ENCODE peak calls at places on chromosomes 6 and 20, in four cellular contexts. O, N, W and G are unnamed samples.

GRCh38 chr6:144190593-144190992 is 40.3 kb downstream of the STX11 start:
- DNase-seq in O (no peak), N (no peak), W (no peak), G (no peak)

GRCh38 chr6:98212468-98212867 is 621.9 kb upstream of the POU3F2 start:
- DNase-seq in O (no peak), N (no peak), W (no peak), G (no peak)

GRCh38 chr6:157558049-157558448 is 177.1 kb downstream of the ZDHHC14 start:
- DNase-seq in O (no peak), N (no peak), W (no peak), G (no peak)

GRCh38 chr20:54744097-54744496 is 268.7 kb downstream of the DOK5 start:
- DNase-seq in O (no peak), N (no peak), W (no peak), G (no peak)

GRCh38 chr20:17895641-17896246 is 72.8 kb downstream of the SNX5 start:
- DNase-seq in O (peak; percentile 84), N (no peak), W (no peak), G (peak; percentile 84)

GRCh38 chr6:145247677-145248419 is 487.5 kb downstream of the EPM2A start:
- DNase-seq in O (no peak), N (peak; percentile 71), W (no peak), G (no peak)

GRCh38 chr20:40781979-40782378 is 92.9 kb upstream of the MAFB start:
- DNase-seq in O (no peak), N (no peak), W (no peak), G (no peak)

GRCh38 chr6:122214605-122215318 is 184.7 kb upstream of the HSF2 start:
- DNase-seq in O (no peak), N (no peak), W (no peak), G (no peak)

GRCh38 chr20:59891581-59891980 is 41.9 kb downstream of the SYCP2 start:
- DNase-seq in O (no peak), N (no peak), W (no peak), G (no peak)

GRCh38 chr6:6997282-6998193 is 110.2 kb upstream of the RREB1 start:
- DNase-seq in O (no peak), N (no peak), W (no peak), G (no peak)

GRCh38 chr6:162361168-162361567 is 366.4 kb downstream of the PRKN start:
- DNase-seq in O (no peak), N (no peak), W (no peak), G (no peak)

GRCh38 chr6:157822221-157823000 is 635 bp upstream of the SNX9 start:
- DNase-seq in O (no peak), N (peak; percentile 10), W (no peak), G (peak; percentile 68)

GRCh38 chr6:89034586-89035251 is 45.8 kb upstream of the PNRC1 start:
- DNase-seq in O (peak; percentile 79), N (peak; percentile 54), W (no peak), G (no peak)

GRCh38 chr6:140537211-140537610 is 1162.8 kb upstream of the CITED2 start:
- DNase-seq in O (no peak), N (peak; percentile 18), W (no peak), G (no peak)

GRCh38 chr20:35575958-35576357 is 34.1 kb downstream of the ERGIC3 start:
- DNase-seq in O (no peak), N (no peak), W (peak; percentile 85), G (no peak)

GRCh38 chr6:48213076-48213788 is 102.2 kb upstream of the PTCHD4 start:
- DNase-seq in O (no peak), N (no peak), W (no peak), G (no peak)

GRCh38 chr20:36399147-36399968 is 93.2 kb downstream of the DLGAP4 start:
- DNase-seq in O (no peak), N (peak; percentile 75), W (peak; percentile 33), G (no peak)

GRCh38 chr6:124008689-124009371 is 205.2 kb downstream of the NKAIN2 start:
- DNase-seq in O (no peak), N (no peak), W (no peak), G (no peak)

GRCh38 chr20:37539424-37539823 is 11.7 kb upstream of the BLCAP start:
- DNase-seq in O (no peak), N (no peak), W (no peak), G (no peak)

GRCh38 chr20:60242836-60243520 is 284.8 kb downstream of the CDH26 start:
- DNase-seq in O (peak; percentile 19), N (no peak), W (no peak), G (no peak)

GRCh38 chr6:15465212-15465611 is 197.6 kb downstream of the DTNBP1 start:
- DNase-seq in O (no peak), N (no peak), W (no peak), G (no peak)

GRCh38 chr6:119027465-119027864 is 51.0 kb downstream of the FAM184A start:
- DNase-seq in O (no peak), N (no peak), W (no peak), G (no peak)

GRCh38 chr6:150891886-150892485 is 26.5 kb downstream of the MTHFD1L start:
- DNase-seq in O (peak; percentile 82), N (peak; percentile 73), W (peak; percentile 71), G (peak; percentile 80)

GRCh38 chr6:70398783-70399730 is 14.3 kb upstream of the FAM135A start:
- DNase-seq in O (no peak), N (peak; percentile 92), W (peak; percentile 72), G (no peak)

GRCh38 chr6:167501831-167502385 is 177.0 kb downstream of the TTLL2 start:
- DNase-seq in O (no peak), N (peak; percentile 55), W (peak; percentile 70), G (no peak)

GRCh38 chr6:15770347-15771143 is 107.7 kb upstream of the DTNBP1 start:
- DNase-seq in O (no peak), N (no peak), W (no peak), G (no peak)

GRCh38 chr6:46963626-46964025 is 41.9 kb upstream of the ADGRF5 start:
- DNase-seq in O (no peak), N (no peak), W (no peak), G (no peak)

GRCh38 chr6:31888281-31889258 is 8.9 kb downstream of the EHMT2 start:
- DNase-seq in O (no peak), N (no peak), W (peak; percentile 51), G (no peak)

GRCh38 chr6:3757241-3757641 is 5.7 kb upstream of the PXDC1 start:
- DNase-seq in O (no peak), N (no peak), W (no peak), G (peak; percentile 59)

GRCh38 chr20:50110141-50111047 is 2.6 kb downstream of the UBE2V1 start:
- DNase-seq in O (no peak), N (peak; percentile 31), W (peak; percentile 33), G (peak; percentile 44)

GRCh38 chr6:5671162-5671561 is 335.6 kb downstream of the NRN1 start:
- DNase-seq in O (no peak), N (no peak), W (no peak), G (no peak)

GRCh38 chr20:23826541-23827018 is at the start of gene CST2:
- DNase-seq in O (no peak), N (peak; percentile 13), W (no peak), G (no peak)

GRCh38 chr20:59307270-59307669 is 6.9 kb downstream of the EDN3 start:
- DNase-seq in O (no peak), N (no peak), W (no peak), G (no peak)

GRCh38 chr6:137874204-137875001 is 7.3 kb downstream of the TNFAIP3 start:
- DNase-seq in O (no peak), N (peak; percentile 31), W (peak; percentile 31), G (no peak)

GRCh38 chr6:169263836-169264608 is 10.4 kb upstream of the THBS2 start:
- DNase-seq in O (peak; percentile 88), N (no peak), W (no peak), G (no peak)

GRCh38 chr6:168756009-168756634 is 315.1 kb downstream of the SMOC2 start:
- DNase-seq in O (no peak), N (no peak), W (no peak), G (no peak)

GRCh38 chr20:13149371-13149770 is 71.7 kb upstream of the ISM1 start:
- DNase-seq in O (no peak), N (no peak), W (no peak), G (no peak)

GRCh38 chr20:46132705-46133120 is 14.6 kb downstream of the CD40 start:
- DNase-seq in O (peak; percentile 78), N (peak; percentile 61), W (peak; percentile 78), G (peak; percentile 72)

GRCh38 chr6:29631860-29632731 is 887 bp downstream of the GABBR1 start:
- DNase-seq in O (peak; percentile 91), N (peak; percentile 51), W (peak; percentile 54), G (peak; percentile 82)

DNA sequence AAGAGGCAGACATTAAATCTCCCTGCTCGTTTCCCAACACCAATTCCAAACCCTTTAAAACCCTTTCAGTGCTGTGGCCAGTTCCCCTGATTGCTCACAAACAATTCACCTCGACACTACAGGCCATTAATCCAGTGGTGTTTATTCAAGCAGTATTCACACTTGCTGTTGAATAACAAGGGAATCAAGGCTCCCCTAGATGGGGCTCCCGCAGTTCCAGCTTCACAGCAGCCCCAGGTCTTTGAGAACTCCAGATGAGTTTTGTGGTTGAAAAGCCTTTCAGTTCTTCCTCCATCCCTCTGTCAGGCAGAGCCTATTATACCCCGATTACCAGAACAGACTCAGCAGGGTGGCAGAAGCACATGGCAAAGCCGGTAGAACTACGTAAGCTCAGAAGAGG is 36.2 kb downstream of the JAG1 start:
- DNase-seq in O (no peak), N (no peak), W (no peak), G (no peak)
- H3K4me1 ChIP-seq in O (peaks cover 54% of the 10 kb centered on the region), N (peaks cover 52% of the 10 kb centered on the region), W (peaks cover 60% of the 10 kb centered on the region), G (peaks cover 77% of the 10 kb centered on the region)

GRCh38 chr6:163825033-163825432 is 410.5 kb downstream of the QKI start:
- DNase-seq in O (no peak), N (no peak), W (no peak), G (no peak)

GRCh38 chr6:163818719-163819118 is 404.2 kb downstream of the QKI start:
- DNase-seq in O (no peak), N (no peak), W (no peak), G (no peak)

GRCh38 chr6:163823577-163823976 is 409.1 kb downstream of the QKI start:
- DNase-seq in O (no peak), N (no peak), W (no peak), G (no peak)

GRCh38 chr6:163820171-163820570 is 405.7 kb downstream of the QKI start:
- DNase-seq in O (no peak), N (no peak), W (no peak), G (no peak)

GRCh38 chr6:163820745-163821456 is 406.4 kb downstream of the QKI start:
- DNase-seq in O (no peak), N (no peak), W (no peak), G (no peak)
- TF ChIP-seq EP300 in O (no peak), N (no peak), W (no peak), G (no peak)

GRCh38 chr6:52538252-52538905 is 38.5 kb downstream of the TRAM2 start:
- DNase-seq in O (no peak), N (no peak), W (no peak), G (no peak)

GRCh38 chr6:52535711-52536423 is 41.0 kb downstream of the TRAM2 start:
- DNase-seq in O (no peak), N (no peak), W (no peak), G (no peak)

GRCh38 chr6:52534966-52535390 is 41.9 kb downstream of the TRAM2 start:
- DNase-seq in O (no peak), N (no peak), W (no peak), G (no peak)

GRCh38 chr6:52537001-52537753 is 39.7 kb downstream of the TRAM2 start:
- DNase-seq in O (no peak), N (no peak), W (no peak), G (no peak)

GRCh38 chr6:52536424-52536916 is 40.4 kb downstream of the TRAM2 start:
- DNase-seq in O (no peak), N (no peak), W (no peak), G (no peak)
- H3K4me1 ChIP-seq in O (peaks cover 59% of the 10 kb centered on the region), N (peaks cover 35% of the 10 kb centered on the region), W (peaks cover 42% of the 10 kb centered on the region), G (peaks cover 40% of the 10 kb centered on the region)

GRCh38 chr6:126060400-126060799 is 74.1 kb downstream of the TRMT11 start:
- DNase-seq in O (no peak), N (no peak), W (no peak), G (no peak)
- TF ChIP-seq EP300 in O (no peak), N (no peak), W (no peak), G (no peak)